ENCODE peak calls at places on chromosomes 16 and 17, in nine cellular contexts. X is T-helper 1 cell, T is EH, H is nephron progenitor cell, S is EL, P is iris pigment epithelial cell, F is hypothalamus, Z is T-helper 2 cell, J is retina. W is an unnamed sample.

GRCh38 chr17:82710499-82711232 is 5.8 kb upstream of the FN3KRP start:
- DNase-seq in X (no peak), T (no peak), H (no peak), S (no peak), P (no peak), F (no peak), Z (no peak), J (no peak), W (no peak)

GRCh38 chr17:32349503-32349853 is 479 bp upstream of the ZNF207 start:
- DNase-seq in X (no peak), T (peak), H (no peak), S (peak), P (peak), F (no peak), Z (no peak), J (peak), W (no peak)

GRCh38 chr17:1958134-1958881 is 66.8 kb downstream of the RTN4RL1 start:
- DNase-seq in X (no peak), T (no peak), H (no peak), S (no peak), P (no peak), F (no peak), Z (no peak), J (peak), W (no peak)

GRCh38 chr16:87263418-87264052 is 53.7 kb downstream of the C16orf95 start:
- DNase-seq in X (no peak), T (peak), H (no peak), S (no peak), P (no peak), F (no peak), Z (no peak), J (no peak), W (no peak)

GRCh38 chr17:410674-411401 is 58.2 kb upstream of the RPH3AL start:
- DNase-seq in X (peak), T (peak), H (no peak), S (peak), P (peak), F (peak), Z (peak), J (no peak), W (no peak)

GRCh38 chr17:2649191-2649590 is 55.7 kb downstream of the PAFAH1B1 start:
- DNase-seq in X (no peak), T (no peak), H (no peak), S (no peak), P (no peak), F (no peak), Z (no peak), J (no peak), W (no peak)

GRCh38 chr17:17822189-17822978 is 14.4 kb downstream of the SREBF1 start:
- DNase-seq in X (no peak), T (peak), H (no peak), S (peak), P (peak), F (peak), Z (no peak), J (no peak), W (no peak)

GRCh38 chr16:46947900-46948547 is 25.4 kb downstream of the DNAJA2 start:
- DNase-seq in X (peak), T (peak), H (peak), S (peak), P (peak), F (no peak), Z (no peak), J (peak), W (no peak)

GRCh38 chr17:83203073-83203471 is 123.7 kb downstream of the METRNL start:
- DNase-seq in X (no peak), T (peak), H (no peak), S (peak), P (peak), F (no peak), Z (no peak), J (no peak), W (peak)

GRCh38 chr17:41540921-41541625 is 13.0 kb upstream of the KRT19 start:
- DNase-seq in X (no peak), T (no peak), H (no peak), S (no peak), P (no peak), F (no peak), Z (no peak), J (no peak), W (no peak)

GRCh38 chr16:68711421-68712139 is 25.5 kb upstream of the CDH1 start:
- DNase-seq in X (no peak), T (no peak), H (no peak), S (no peak), P (no peak), F (no peak), Z (no peak), J (no peak), W (peak)

GRCh38 chr16:88539261-88539651 is 30.9 kb upstream of the ZC3H18 start:
- DNase-seq in X (no peak), T (no peak), H (no peak), S (no peak), P (no peak), F (no peak), Z (no peak), J (peak), W (no peak)

GRCh38 chr16:88894681-88895300 is 28.3 kb upstream of the PABPN1L start:
- DNase-seq in X (no peak), T (no peak), H (no peak), S (no peak), P (no peak), F (no peak), Z (no peak), J (no peak), W (peak)